ENCODE peak calls at places on chromosomes 1 and 21, in seven cellular contexts. P is HepG2, L is HCT116, E is GM12878, Z is K562, A is H1, C is SK-N-SH. K is an unnamed sample.
A peak's percentile ranks its signal among the peaks of the same experiment; 100 is the strongest.

GRCh38 chr1:47569681-47570470 is 132.0 kb downstream of the FOXD2 start:
- DNase-seq in P (peak; percentile 64), L (peak; percentile 79), E (no peak), Z (no peak), A (no peak), C (no peak), K (peak; percentile 73)

GRCh38 chr1:182614796-182615451 is 10.7 kb upstream of the RGS16 start:
- DNase-seq in P (no peak), L (no peak), E (no peak), Z (peak; percentile 27), A (no peak), C (peak; percentile 85), K (peak; percentile 83)

GRCh38 chr1:148354909-148355308 is 128.2 kb downstream of the PPIAL4G start:
- DNase-seq in P (no peak), L (no peak), E (no peak), Z (no peak), A (no peak), C (no peak), K (no peak)

GRCh38 chr1:38046884-38047602 is 450 bp upstream of the POU3F1 start:
- DNase-seq in P (peak; percentile 47), L (peak; percentile 38), E (no peak), Z (peak; percentile 99), A (no peak), C (peak; percentile 96), K (peak; percentile 88)

GRCh38 chr1:116855788-116856187 is 53.9 kb upstream of the PTGFRN start:
- DNase-seq in P (no peak), L (no peak), E (no peak), Z (no peak), A (no peak), C (peak; percentile 75), K (no peak)

GRCh38 chr1:75265792-75266191 is 131.6 kb downstream of the LHX8 start:
- DNase-seq in P (peak; percentile 67), L (peak; percentile 46), E (peak; percentile 12), Z (peak; percentile 27), A (no peak), C (peak; percentile 10), K (peak; percentile 48)

GRCh38 chr1:172671591-172671990 is 12.7 kb downstream of the FASLG start:
- DNase-seq in P (no peak), L (no peak), E (no peak), Z (no peak), A (no peak), C (no peak), K (peak; percentile 16)

GRCh38 chr1:214762902-214763301 is 159.9 kb downstream of the CENPF start:
- DNase-seq in P (no peak), L (no peak), E (no peak), Z (no peak), A (no peak), C (no peak), K (no peak)

GRCh38 chr1:9625761-9626160 is 25.8 kb upstream of the PIK3CD start:
- DNase-seq in P (no peak), L (no peak), E (no peak), Z (no peak), A (no peak), C (no peak), K (no peak)

GRCh38 chr1:174964261-174964984 is 35.3 kb upstream of the CACYBP start:
- DNase-seq in P (no peak), L (no peak), E (no peak), Z (peak; percentile 30), A (no peak), C (no peak), K (peak; percentile 53)

GRCh38 chr1:109785446-109786106 is 21.9 kb upstream of the EPS8L3 start:
- DNase-seq in P (no peak), L (no peak), E (no peak), Z (no peak), A (no peak), C (no peak), K (no peak)

GRCh38 chr1:146007048-146007784 is 10.8 kb upstream of the TXNIP start:
- DNase-seq in P (peak; percentile 72), L (peak; percentile 66), E (peak; percentile 72), Z (peak; percentile 53), A (no peak), C (peak; percentile 65), K (peak; percentile 87)

GRCh38 chr1:27621067-27621920 is 13.7 kb downstream of the FGR start:
- DNase-seq in P (peak; percentile 78), L (no peak), E (no peak), Z (no peak), A (no peak), C (no peak), K (no peak)

GRCh38 chr1:30668546-30669327 is 54.6 kb downstream of the MATN1 start:
- DNase-seq in P (no peak), L (no peak), E (no peak), Z (no peak), A (no peak), C (no peak), K (no peak)

GRCh38 chr1:184590163-184590750 is 164.4 kb downstream of the EDEM3 start:
- DNase-seq in P (no peak), L (no peak), E (no peak), Z (no peak), A (no peak), C (no peak), K (peak; percentile 88)

GRCh38 chr1:222369991-222370910 is 177.7 kb downstream of the HHIPL2 start:
- DNase-seq in P (no peak), L (no peak), E (no peak), Z (no peak), A (no peak), C (no peak), K (no peak)

GRCh38 chr1:162113419-162113818 is 43.9 kb downstream of the NOS1AP start:
- DNase-seq in P (no peak), L (no peak), E (no peak), Z (no peak), A (no peak), C (no peak), K (no peak)

GRCh38 chr1:213568929-213569815 is 418.6 kb upstream of the PROX1 start:
- DNase-seq in P (peak; percentile 96), L (no peak), E (no peak), Z (no peak), A (no peak), C (no peak), K (no peak)

GRCh38 chr1:183365676-183366075 is 52.5 kb downstream of the NMNAT2 start:
- DNase-seq in P (no peak), L (no peak), E (no peak), Z (no peak), A (no peak), C (no peak), K (no peak)

GRCh38 chr1:244171241-244171985 is 120.3 kb downstream of the ZBTB18 start:
- DNase-seq in P (no peak), L (no peak), E (no peak), Z (no peak), A (no peak), C (no peak), K (no peak)

GRCh38 chr1:47405697-47406096 is 10.4 kb upstream of the FOXE3 start:
- DNase-seq in P (no peak), L (no peak), E (no peak), Z (no peak), A (no peak), C (no peak), K (no peak)

GRCh38 chr1:59900640-59901039 is 25.9 kb downstream of the CYP2J2 start:
- DNase-seq in P (no peak), L (no peak), E (no peak), Z (no peak), A (no peak), C (peak; percentile 7), K (no peak)

GRCh38 chr1:76625887-76626286 is 241.4 kb upstream of the ST6GALNAC5 start:
- DNase-seq in P (no peak), L (no peak), E (no peak), Z (no peak), A (no peak), C (no peak), K (no peak)

GRCh38 chr21:46000731-46001641 is 19.4 kb downstream of the COL6A1 start:
- DNase-seq in P (no peak), L (no peak), E (no peak), Z (peak; percentile 76), A (no peak), C (no peak), K (no peak)
- TF ChIP-seq JUND in P (no peak), L (no peak), E (no peak), Z (no peak), A (no peak), C (no peak), K (no peak)

GRCh38 chr1:228175316-228176023 is 9.9 kb downstream of the IBA57 start:
- DNase-seq in P (no peak), L (no peak), E (no peak), Z (no peak), A (no peak), C (no peak), K (no peak)
- TF ChIP-seq JUND in P (no peak), L (no peak), E (no peak), Z (no peak), A (no peak), C (no peak), K (no peak)

DNA sequence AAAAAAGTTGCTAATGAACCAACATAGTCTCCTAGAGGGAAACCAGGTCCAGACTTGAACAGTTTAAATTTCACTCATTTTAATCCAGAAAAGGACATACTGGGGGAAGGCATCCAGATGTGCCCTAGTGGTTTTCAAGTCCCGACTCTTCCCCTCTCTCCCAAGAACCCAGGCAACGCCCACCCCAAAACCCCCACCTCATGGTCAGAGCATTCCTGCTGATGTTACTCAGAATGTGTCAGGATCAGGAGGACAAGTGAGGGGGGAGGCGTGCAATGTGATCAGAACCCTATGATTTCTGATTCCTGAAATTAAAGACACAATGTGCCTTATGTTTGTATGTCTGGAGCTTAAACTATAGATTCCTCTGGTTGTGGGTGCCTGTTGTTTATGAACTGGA is 1.6 kb upstream of the CTSK start:
- DNase-seq in P (no peak), L (no peak), E (no peak), Z (no peak), A (no peak), C (no peak), K (no peak)
- TF ChIP-seq JUND in P (no peak), L (no peak), E (no peak), Z (no peak), A (no peak), C (no peak), K (no peak)

GRCh38 chr1:55243655-55244054 is 28.5 kb upstream of the USP24 start:
- DNase-seq in P (no peak), L (no peak), E (no peak), Z (no peak), A (no peak), C (no peak), K (no peak)

GRCh38 chr1:55244476-55245109 is 29.4 kb upstream of the USP24 start:
- DNase-seq in P (peak; percentile 3), L (no peak), E (no peak), Z (no peak), A (no peak), C (no peak), K (no peak)

GRCh38 chr1:55246331-55246730 is 31.2 kb upstream of the USP24 start:
- DNase-seq in P (no peak), L (no peak), E (no peak), Z (no peak), A (no peak), C (no peak), K (no peak)

GRCh38 chr1:55246896-55247295 is 31.7 kb upstream of the USP24 start:
- DNase-seq in P (no peak), L (no peak), E (no peak), Z (no peak), A (no peak), C (no peak), K (no peak)

DNA sequence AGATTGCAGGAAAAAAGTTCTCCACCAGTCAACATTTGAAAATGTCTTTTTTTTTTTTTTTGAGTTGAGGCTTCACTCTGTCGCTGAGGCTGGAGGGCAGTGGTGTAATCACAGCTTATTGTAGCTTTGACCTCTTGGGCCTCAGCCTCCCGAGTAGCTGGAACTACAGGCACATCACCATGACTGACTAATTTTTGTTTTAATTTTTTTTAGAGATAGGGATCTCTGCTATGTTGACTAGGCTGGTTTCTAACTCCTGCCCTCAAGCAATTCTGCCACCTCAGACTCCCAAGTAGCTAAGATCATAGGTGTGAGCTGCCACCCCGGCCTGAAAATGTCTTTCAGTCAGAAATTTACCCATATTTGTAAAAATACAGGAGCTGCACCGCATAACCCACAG is 30.6 kb upstream of the USP24 start:
- DNase-seq in P (no peak), L (no peak), E (no peak), Z (no peak), A (no peak), C (no peak), K (peak; percentile 73)
- TF ChIP-seq JUND in P (no peak), L (no peak), E (no peak), Z (no peak), A (no peak), C (no peak), K (no peak)

K was measured in T47D.